ENCODE peak calls at places on chromosomes 16 and 17, in six cellular contexts. C, Z, V, K, D and M are unnamed samples.

GRCh38 chr17:45771473-45771959 is 12.6 kb upstream of the CRHR1 start:
- DNase-seq in K (no peak), Z (no peak), V (no peak), C (no peak), D (no peak), M (no peak)

GRCh38 chr16:57315401-57315800 is 30.9 kb upstream of the PLLP start:
- DNase-seq in V (no peak), K (peak), D (no peak), C (no peak), Z (no peak), M (no peak)

GRCh38 chr16:73202176-73202729 is 154.3 kb upstream of the ZFHX3 start:
- DNase-seq in D (peak), V (no peak), Z (no peak), K (no peak), C (no peak), M (no peak)

GRCh38 chr17:82237746-82238561 is 9.1 kb downstream of the SLC16A3 start:
- DNase-seq in V (peak), D (no peak), K (peak), Z (no peak), C (peak), M (peak)

GRCh38 chr16:473046-474043 is 47.9 kb downstream of the RAB11FIP3 start:
- DNase-seq in C (no peak), K (no peak), Z (no peak), V (no peak), D (no peak), M (no peak)

GRCh38 chr17:6755281-6755680 is 565 bp upstream of the XAF1 start:
- DNase-seq in C (no peak), K (no peak), Z (no peak), V (peak), D (no peak), M (no peak)

GRCh38 chr16:89300311-89300975 is 82.9 kb downstream of the ZNF778 start:
- DNase-seq in V (no peak), D (no peak), Z (no peak), C (no peak), K (no peak), M (no peak)

GRCh38 chr17:37888881-37889280 is 35.3 kb upstream of the TBC1D3K start:
- DNase-seq in D (no peak), K (no peak), V (no peak), Z (no peak), C (no peak), M (no peak)

GRCh38 chr17:7959503-7960253 is 27.7 kb downstream of the CNTROB start:
- DNase-seq in V (no peak), Z (no peak), D (peak), K (no peak), C (no peak), M (peak)

GRCh38 chr17:28944862-28945741 is 6.2 kb downstream of the PHF12 start:
- DNase-seq in K (no peak), D (no peak), V (no peak), C (no peak), Z (no peak), M (no peak)

GRCh38 chr17:41223821-41224220 is 2.6 kb upstream of the KRTAP9-2 start:
- DNase-seq in C (no peak), D (no peak), Z (no peak), K (no peak), V (no peak), M (no peak)

GRCh38 chr16:84313921-84314320 is 19.2 kb downstream of the WFDC1 start:
- DNase-seq in Z (no peak), D (no peak), V (no peak), K (no peak), C (no peak), M (no peak)

GRCh38 chr17:82231562-82232321 is 2.9 kb downstream of the SLC16A3 start:
- DNase-seq in V (peak), D (peak), C (peak), Z (no peak), K (peak), M (peak)

GRCh38 chr16:7524419-7524818 is 191.8 kb downstream of the RBFOX1 start:
- DNase-seq in Z (no peak), V (no peak), C (no peak), D (no peak), K (no peak), M (no peak)

GRCh38 chr17:2693561-2694380 is 17.8 kb downstream of the CLUH start:
- DNase-seq in D (no peak), V (peak), C (no peak), Z (no peak), K (peak), M (no peak)

GRCh38 chr16:49016461-49016860 is 265.2 kb downstream of the CBLN1 start:
- DNase-seq in C (no peak), K (no peak), D (no peak), V (no peak), Z (no peak), M (no peak)

GRCh38 chr16:65005696-65006095 is 116.2 kb downstream of the CDH11 start:
- DNase-seq in V (no peak), D (no peak), K (no peak), Z (no peak), C (peak), M (no peak)

GRCh38 chr17:29292071-29292991 is 1.6 kb downstream of the NUFIP2 start:
- DNase-seq in K (peak), Z (no peak), C (peak), V (peak), D (no peak), M (peak)

GRCh38 chr16:69921125-69921524 is 30.0 kb upstream of the CLEC18A start:
- DNase-seq in D (no peak), Z (no peak), K (no peak), V (no peak), C (no peak), M (no peak)

GRCh38 chr17:68101992-68102758 is 66.6 kb downstream of the KPNA2 start:
- DNase-seq in C (peak), Z (no peak), V (peak), D (no peak), K (no peak), M (peak)

GRCh38 chr17:17472333-17472920 is 4.4 kb upstream of the MED9 start:
- DNase-seq in K (no peak), C (no peak), Z (no peak), V (no peak), D (no peak), M (no peak)

GRCh38 chr17:74190154-74190553 is 13.3 kb upstream of the RPL38 start:
- DNase-seq in C (no peak), V (no peak), K (no peak), D (peak), Z (peak), M (peak)

GRCh38 chr16:85183564-85183963 is 71.3 kb upstream of the CIBAR2 start:
- DNase-seq in Z (no peak), V (no peak), D (no peak), K (no peak), C (no peak), M (no peak)

GRCh38 chr17:59890720-59891119 is 2.0 kb downstream of the TUBD1 start:
- DNase-seq in D (peak), V (no peak), Z (no peak), K (no peak), C (no peak), M (no peak)

GRCh38 chr17:5413682-5414081 is 5.8 kb downstream of the NUP88 start:
- DNase-seq in V (no peak), K (no peak), C (no peak), D (no peak), Z (peak), M (peak)

GRCh38 chr16:2532494-2533141 is 1.4 kb upstream of the CEMP1 start:
- DNase-seq in D (peak), C (peak), K (peak), Z (peak), V (peak), M (peak)

GRCh38 chr17:39965017-39965699 is 2.4 kb downstream of the GSDMA start:
- DNase-seq in V (no peak), K (no peak), D (no peak), Z (no peak), C (no peak), M (no peak)

GRCh38 chr17:79203016-79203415 is 128.4 kb downstream of the ENGASE start:
- DNase-seq in Z (no peak), V (no peak), C (no peak), K (no peak), D (no peak), M (no peak)

GRCh38 chr17:21388066-21388465 is 11.9 kb downstream of the KCNJ12 start:
- DNase-seq in C (no peak), K (no peak), D (no peak), V (no peak), Z (no peak), M (no peak)

GRCh38 chr17:4968916-4969550 is 1.4 kb upstream of the SPAG7 start:
- DNase-seq in K (no peak), V (peak), Z (no peak), C (peak), D (no peak), M (peak)

GRCh38 chr17:41578538-41578937 is 6.7 kb upstream of the KRT9 start:
- DNase-seq in Z (no peak), C (no peak), V (no peak), K (no peak), D (no peak), M (no peak)

GRCh38 chr16:88992351-88993005 is 15.5 kb upstream of the CBFA2T3 start:
- DNase-seq in C (no peak), V (no peak), Z (no peak), D (no peak), K (peak), M (no peak)

GRCh38 chr17:66654764-66655163 is 180.2 kb upstream of the CACNG5 start:
- DNase-seq in D (no peak), K (no peak), C (no peak), V (no peak), Z (no peak), M (no peak)

GRCh38 chr17:68314916-68315535 is 23.7 kb downstream of the ARSG start:
- DNase-seq in V (no peak), K (no peak), Z (no peak), C (no peak), D (no peak), M (peak)

GRCh38 chr16:88325976-88326375 is 56.8 kb upstream of the ZNF469 start:
- DNase-seq in Z (no peak), K (no peak), C (no peak), D (no peak), V (no peak), M (no peak)

GRCh38 chr16:51056331-51056730 is 94.7 kb downstream of the SALL1 start:
- DNase-seq in C (no peak), D (no peak), V (no peak), Z (no peak), K (no peak), M (peak)

GRCh38 chr17:33052856-33053255 is 61.2 kb downstream of the SPACA3 start:
- DNase-seq in K (no peak), D (no peak), Z (no peak), V (no peak), C (no peak), M (no peak)

GRCh38 chr16:80518436-80518835 is 22.4 kb upstream of the DYNLRB2 start:
- DNase-seq in K (no peak), D (no peak), C (no peak), V (no peak), Z (no peak), M (no peak)

GRCh38 chr16:88963583-88963982 is 13.4 kb downstream of the CBFA2T3 start:
- DNase-seq in D (no peak), K (peak), C (no peak), Z (no peak), V (no peak), M (no peak)

GRCh38 chr17:55346658-55347057 is 75.0 kb downstream of the MMD start:
- DNase-seq in K (no peak), C (no peak), V (no peak), D (no peak), Z (no peak), M (no peak)

GRCh38 chr17:55343114-55343513 is 78.4 kb downstream of the HLF start:
- DNase-seq in C (no peak), V (no peak), Z (no peak), K (no peak), D (no peak), M (no peak)

GRCh38 chr17:55344514-55344997 is 77.1 kb downstream of the MMD start:
- DNase-seq in V (no peak), D (no peak), C (peak), Z (no peak), K (no peak), M (no peak)

GRCh38 chr17:55343900-55344513 is 77.6 kb downstream of the MMD start:
- DNase-seq in K (no peak), C (peak), D (no peak), Z (no peak), V (no peak), M (no peak)

DNA sequence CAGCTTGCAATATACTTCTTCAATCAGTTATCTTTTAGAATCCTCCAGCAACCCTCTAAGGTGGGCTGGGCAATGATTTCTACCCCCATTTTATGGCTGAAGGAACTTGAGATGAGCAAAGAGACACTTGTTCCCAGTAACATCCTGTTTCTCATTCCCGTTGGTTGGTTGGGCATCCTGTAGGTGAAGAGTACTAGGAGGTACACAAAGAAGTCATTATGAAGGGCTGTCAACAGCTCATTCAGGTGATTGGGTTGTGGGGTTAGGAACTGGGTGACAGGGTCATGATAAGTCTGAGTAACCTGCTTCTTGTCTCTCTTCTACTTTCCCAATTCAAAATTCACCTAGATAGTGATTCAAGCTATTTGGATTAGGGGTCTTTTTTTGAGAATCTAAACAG is 76.5 kb downstream of the MMD start:
- DNase-seq in K (no peak), D (no peak), Z (no peak), C (no peak), V (no peak), M (no peak)
- TF ChIP-seq POLR2A in K (no peak), D (no peak), Z (no peak), C (no peak), V (no peak), M (no peak)

GRCh38 chr17:57296231-57296630 is 39.9 kb downstream of the MSI2 start:
- DNase-seq in V (no peak), D (no peak), Z (no peak), K (no peak), C (no peak), M (no peak)
- TF ChIP-seq POLR2A in V (no peak), D (no peak), Z (no peak), K (no peak), C (no peak), M (no peak)

GRCh38 chr17:27577124-27577761 is 53.7 kb upstream of the LGALS9 start:
- DNase-seq in V (no peak), D (no peak), C (peak), K (no peak), Z (no peak), M (peak)
- TF ChIP-seq POLR2A in V (no peak), D (no peak), C (no peak), K (no peak), Z (no peak), M (no peak)

DNA sequence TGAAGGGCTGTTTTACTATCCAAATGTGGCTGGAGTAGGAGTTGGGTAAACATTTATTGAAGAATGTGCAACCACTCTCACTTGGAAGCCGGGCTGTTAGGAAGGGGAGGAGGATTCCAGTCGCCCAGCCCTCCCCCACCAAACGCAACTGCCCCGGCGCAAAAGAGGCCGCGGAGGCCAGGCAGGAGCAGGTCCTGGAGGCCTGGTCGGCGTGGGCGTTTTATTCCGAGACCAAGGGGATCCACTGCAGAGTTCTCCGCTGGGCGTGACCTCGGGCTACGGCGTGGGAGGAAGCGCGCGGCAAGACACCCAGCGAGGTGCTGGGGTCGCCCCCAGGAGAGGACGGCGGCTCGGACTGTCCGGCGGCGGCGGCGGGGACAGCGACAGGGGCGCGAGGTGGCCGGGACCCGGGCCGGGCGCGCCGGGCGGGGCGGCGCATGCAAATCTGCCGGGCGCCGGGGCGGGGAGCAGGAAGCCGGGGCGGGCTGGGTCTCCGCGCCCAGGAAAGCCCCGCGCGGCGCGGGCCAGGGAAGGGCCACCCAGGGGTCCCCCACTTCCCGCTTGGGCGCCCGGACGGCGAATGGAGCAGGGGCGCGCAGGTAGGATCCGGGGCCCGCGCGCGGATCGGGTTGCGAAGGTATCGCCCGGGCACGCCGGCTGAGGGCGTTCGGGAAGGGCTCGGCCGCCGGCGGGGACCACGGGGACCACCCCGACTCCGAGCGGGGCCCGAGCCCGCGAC is at the start of gene IL4R:
- DNase-seq in D (peak), K (peak), Z (peak), C (peak), V (peak), M (peak)
- TF ChIP-seq POLR2A in D (peak), K (no peak), Z (no peak), C (no peak), V (peak), M (no peak)

DNA sequence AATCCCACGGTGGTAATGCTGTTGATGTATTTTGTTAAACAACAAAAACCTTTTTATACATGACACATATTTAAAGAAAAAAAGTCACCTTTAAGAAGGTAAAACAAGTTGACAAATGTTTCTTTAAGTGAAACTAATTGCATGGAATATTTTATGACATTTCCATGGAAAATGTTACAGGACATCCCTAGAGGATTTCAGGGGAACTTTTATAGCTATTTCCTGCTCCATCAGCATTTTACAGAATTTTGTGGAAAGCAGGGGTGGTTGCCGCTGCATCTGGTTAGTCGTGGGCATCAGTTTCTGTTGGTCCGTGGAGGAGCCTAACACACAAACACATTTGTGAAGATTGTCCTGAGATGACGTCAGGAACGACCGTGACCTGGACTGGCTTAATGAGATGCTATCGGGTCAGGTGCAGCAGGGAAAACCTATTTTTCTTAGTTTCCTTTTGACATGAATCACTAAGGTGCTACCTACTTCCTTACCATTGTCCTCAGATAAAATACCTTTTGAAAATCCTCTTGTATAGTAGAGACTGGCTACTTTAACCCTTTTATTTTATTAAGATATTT is 305.1 kb downstream of the MAP2K6 start:
- DNase-seq in K (no peak), Z (no peak), D (no peak), C (no peak), V (no peak), M (no peak)
- TF ChIP-seq POLR2A in K (no peak), Z (no peak), D (no peak), C (no peak), V (no peak), M (no peak)